ENCODE peak calls at places on chromosome 14, in seven cellular contexts. Y is dorsolateral prefrontal cortex, W is foreskin keratinocyte, M is sigmoid colon, K is WERI-Rb-1, X is kidney epithelial cell, O is HFFc6. J is an unnamed sample.

GRCh38 chr14:59427653-59428578 is 37.3 kb downstream of the GPR135 start:
- DNase-seq in W (no peak), K (no peak), M (peak), Y (no peak), O (peak), X (no peak), J (no peak)

GRCh38 chr14:97491697-97492096 is 694.5 kb downstream of the VRK1 start:
- DNase-seq in W (no peak), O (no peak), Y (no peak), K (no peak), M (no peak), X (no peak), J (no peak)

GRCh38 chr14:71228711-71229110 is 321.5 kb downstream of the PCNX1 start:
- DNase-seq in Y (no peak), M (no peak), K (no peak), W (no peak), X (no peak), O (no peak), J (peak)

GRCh38 chr14:92603309-92604257 is 90.0 kb downstream of the RIN3 start:
- DNase-seq in X (no peak), K (no peak), W (no peak), Y (peak), O (peak), M (peak), J (peak)

GRCh38 chr14:54360667-54361066 is 36.1 kb upstream of the CDKN3 start:
- DNase-seq in X (no peak), M (no peak), Y (no peak), W (no peak), O (no peak), K (no peak), J (no peak)

GRCh38 chr14:102900631-102901571 is 21.6 kb upstream of the AMN start:
- DNase-seq in O (no peak), Y (no peak), M (no peak), K (no peak), W (no peak), X (no peak), J (no peak)

GRCh38 chr14:85572845-85573244 is 42.9 kb downstream of the FLRT2 start:
- DNase-seq in Y (no peak), O (peak), M (no peak), W (peak), K (no peak), X (peak), J (no peak)

GRCh38 chr14:27370775-27371174 is 772.9 kb upstream of the NOVA1 start:
- DNase-seq in W (no peak), K (no peak), X (no peak), Y (no peak), O (no peak), M (no peak), J (no peak)

GRCh38 chr14:28879571-28879970 is 113.0 kb downstream of the FOXG1 start:
- DNase-seq in W (peak), Y (no peak), K (no peak), X (no peak), M (no peak), O (no peak), J (no peak)

GRCh38 chr14:35045798-35046047 is 349 bp upstream of the FAM177A1 start:
- DNase-seq in Y (no peak), M (no peak), K (no peak), W (no peak), X (no peak), O (no peak), J (no peak)

GRCh38 chr14:90814806-90815566 is 1.2 kb downstream of the TTC7B start:
- DNase-seq in Y (no peak), X (no peak), K (no peak), O (no peak), W (no peak), M (no peak), J (no peak)

GRCh38 chr14:24051789-24052655 is at the start of gene CARMIL3:
- DNase-seq in Y (no peak), X (no peak), K (peak), O (peak), W (no peak), M (peak), J (no peak)

GRCh38 chr14:22822017-22822618 is 6.9 kb upstream of the SLC7A7 start:
- DNase-seq in Y (no peak), O (no peak), X (no peak), W (no peak), K (no peak), M (peak), J (no peak)

GRCh38 chr14:105092912-105093425 is 27.7 kb upstream of the GPR132 start:
- DNase-seq in K (peak), W (peak), M (peak), O (peak), Y (no peak), X (no peak), J (no peak)

GRCh38 chr14:88164906-88165534 is 158.0 kb downstream of the KCNK10 start:
- DNase-seq in O (no peak), W (no peak), M (no peak), Y (no peak), X (no peak), K (no peak), J (no peak)

GRCh38 chr14:59918824-59919581 is 941 bp upstream of the LRRC9 start:
- DNase-seq in X (no peak), O (peak), M (no peak), W (no peak), Y (no peak), K (peak), J (no peak)

GRCh38 chr14:21097616-21098133 is 780 bp downstream of the ZNF219 start:
- DNase-seq in M (no peak), W (no peak), O (no peak), K (peak), Y (no peak), X (no peak), J (no peak)

GRCh38 chr14:95597784-95598204 is 62.9 kb downstream of the GLRX5 start:
- DNase-seq in O (peak), Y (peak), M (no peak), X (peak), W (peak), K (peak), J (peak)

GRCh38 chr14:36655054-36655381 is 6.6 kb upstream of the PAX9 start:
- DNase-seq in M (no peak), X (no peak), W (no peak), Y (no peak), K (no peak), O (no peak), J (no peak)

GRCh38 chr14:37658174-37658573 is 62.7 kb downstream of the TTC6 start:
- DNase-seq in W (no peak), Y (no peak), X (no peak), M (no peak), O (no peak), K (no peak), J (no peak)

GRCh38 chr14:91144425-91145145 is 30.7 kb downstream of the DGLUCY start:
- DNase-seq in K (no peak), Y (no peak), W (no peak), M (no peak), O (peak), X (no peak), J (peak)

GRCh38 chr14:85252011-85252410 is 277.9 kb upstream of the FLRT2 start:
- DNase-seq in O (peak), K (no peak), X (no peak), W (peak), Y (no peak), M (no peak), J (no peak)

GRCh38 chr14:52825085-52825484 is 33.7 kb upstream of the GNPNAT1 start:
- DNase-seq in O (no peak), W (no peak), Y (no peak), M (no peak), X (no peak), K (no peak), J (no peak)

GRCh38 chr14:96576937-96577336 is 74.8 kb downstream of the PAPOLA start:
- DNase-seq in O (no peak), K (no peak), Y (no peak), W (no peak), M (no peak), X (no peak), J (no peak)

DNA sequence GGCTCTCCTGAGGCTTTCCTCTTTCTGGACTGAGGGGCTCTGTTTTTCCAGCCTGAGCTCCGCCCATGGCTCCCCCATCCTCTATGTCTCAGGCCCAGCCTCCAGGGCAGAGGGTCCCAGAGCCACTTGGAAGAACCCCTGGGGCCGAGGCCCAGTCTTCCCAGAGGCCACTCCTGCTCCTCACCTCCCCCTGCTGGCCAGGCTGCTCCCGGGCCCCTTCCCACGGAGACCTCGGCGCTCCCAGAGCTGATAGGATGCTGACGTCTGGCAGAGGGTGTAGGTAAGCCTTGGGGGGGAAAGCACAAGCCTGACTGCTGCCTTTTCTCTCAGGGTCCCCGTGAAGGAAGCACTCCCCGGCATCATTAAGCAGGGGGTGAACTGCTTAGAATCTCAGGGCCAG is 51.4 kb downstream of the ERH start:
- DNase-seq in M (no peak), K (peak), X (no peak), W (no peak), O (no peak), Y (no peak), J (no peak)
- TF ChIP-seq CTCF in M (no peak), K (peak), X (peak), W (peak), O (peak), Y (peak), J (peak)

DNA sequence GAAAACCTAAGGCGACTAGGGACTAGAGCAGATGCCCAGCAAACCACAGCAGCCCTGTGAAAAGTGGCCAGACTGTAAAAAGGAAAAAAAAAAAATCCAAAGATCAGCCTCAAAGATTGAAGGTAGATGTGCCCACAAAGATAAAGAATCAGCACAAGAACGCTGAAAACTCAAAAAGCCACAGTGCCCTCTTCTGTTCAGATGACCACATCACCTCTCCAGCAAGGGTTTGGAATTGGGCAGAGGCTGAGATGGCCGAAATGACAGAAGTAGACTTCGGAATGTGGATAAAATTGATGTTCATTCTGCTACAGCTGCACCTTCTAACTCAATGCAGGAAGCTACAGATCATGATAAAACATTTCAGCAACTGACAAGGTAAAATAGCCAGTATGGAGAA is 154.4 kb downstream of the GPHN start:
- DNase-seq in Y (no peak), M (no peak), W (no peak), O (no peak), X (no peak), K (no peak), J (no peak)
- TF ChIP-seq CTCF in Y (peak), M (no peak), W (peak), O (peak), X (peak), K (peak), J (peak)

GRCh38 chr14:73102806-73103497 is 33.4 kb upstream of the PSEN1 start:
- DNase-seq in X (no peak), W (no peak), Y (no peak), M (no peak), K (no peak), O (no peak), J (no peak)

GRCh38 chr14:73100334-73100733 is 36.0 kb upstream of the PSEN1 start:
- DNase-seq in W (no peak), O (no peak), X (no peak), M (no peak), K (no peak), Y (no peak), J (no peak)

GRCh38 chr14:73097421-73097820 is 38.9 kb upstream of the PSEN1 start:
- DNase-seq in K (no peak), M (no peak), X (no peak), O (no peak), W (no peak), Y (no peak), J (no peak)
- TF ChIP-seq CTCF in K (no peak), M (no peak), X (no peak), O (no peak), W (no peak), Y (no peak), J (no peak)

GRCh38 chr14:101224356-101225115 is 321.0 kb upstream of the RTL1 start:
- DNase-seq in X (no peak), O (no peak), M (peak), Y (no peak), W (no peak), K (no peak), J (no peak)
- TF ChIP-seq CTCF in X (no peak), O (no peak), M (no peak), Y (no peak), W (no peak), K (no peak), J (no peak)

DNA sequence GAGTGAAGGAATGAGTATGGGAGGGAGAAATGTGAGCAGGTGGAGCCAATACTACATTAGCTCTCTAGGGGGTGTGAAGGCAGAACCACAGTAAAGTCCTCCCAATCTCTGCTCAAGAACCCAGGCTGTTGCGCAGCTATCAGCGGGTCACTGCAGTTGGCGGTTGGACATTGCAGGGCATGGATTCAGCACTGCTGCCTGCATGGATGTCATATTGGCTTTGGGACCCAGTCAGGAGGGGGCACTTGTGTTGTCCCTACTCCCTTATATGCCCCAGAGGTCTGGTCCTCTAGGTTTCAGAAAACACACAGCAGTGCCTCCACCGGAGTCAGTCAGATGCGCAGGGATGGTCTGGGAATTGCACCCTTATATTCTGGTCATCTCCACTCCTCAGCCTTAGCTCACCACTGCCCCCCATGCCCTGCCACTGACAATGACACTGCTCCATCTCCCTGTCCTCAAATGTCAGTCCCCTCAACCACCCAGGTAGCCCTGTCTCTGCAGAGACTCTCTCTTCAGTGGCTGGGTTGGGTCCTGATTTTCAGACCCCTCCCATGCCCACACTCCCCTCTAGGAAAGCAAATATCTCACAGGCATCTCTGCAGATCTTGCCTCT is 9.6 kb downstream of the ZDHHC22 start:
- DNase-seq in X (no peak), W (no peak), O (no peak), K (no peak), Y (no peak), M (no peak), J (no peak)
- TF ChIP-seq CTCF in X (no peak), W (no peak), O (peak), K (peak), Y (no peak), M (no peak), J (no peak)

GRCh38 chr14:77023001-77023996 is 5.2 kb downstream of the IRF2BPL start:
- DNase-seq in Y (no peak), X (no peak), K (no peak), O (peak), M (peak), W (no peak), J (no peak)
- TF ChIP-seq CTCF in Y (no peak), X (peak), K (no peak), O (peak), M (peak), W (peak), J (peak)

GRCh38 chr14:99552572-99553216 is 51.3 kb downstream of the CCDC85C start:
- DNase-seq in Y (no peak), O (no peak), W (no peak), K (no peak), M (no peak), X (no peak), J (no peak)
- TF ChIP-seq CTCF in Y (no peak), O (no peak), W (no peak), K (no peak), M (no peak), X (no peak), J (no peak)

DNA sequence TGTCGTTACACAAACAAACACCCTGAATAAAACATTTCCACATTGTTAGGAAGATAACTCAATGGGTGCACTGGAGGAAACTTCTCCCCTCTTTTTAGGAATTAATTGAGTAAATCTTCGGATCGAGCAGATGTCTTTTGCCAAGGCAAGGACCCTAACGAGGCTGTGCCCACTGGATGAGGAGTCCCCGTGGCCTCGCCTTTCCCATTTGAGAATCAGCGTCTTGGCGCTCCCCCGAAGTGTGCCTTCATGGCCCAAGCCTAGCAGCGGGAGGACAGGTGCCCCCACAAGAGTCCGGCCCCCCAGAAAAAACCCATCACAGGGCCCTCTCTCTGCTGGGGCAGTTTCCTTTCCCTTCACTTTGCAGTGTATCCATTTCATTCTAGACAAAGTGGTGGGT is 246.6 kb downstream of the BCL11B start:
- DNase-seq in K (no peak), X (no peak), W (no peak), M (no peak), O (no peak), Y (no peak), J (no peak)
- TF ChIP-seq CTCF in K (no peak), X (no peak), W (no peak), M (no peak), O (no peak), Y (no peak), J (no peak)